ENCODE peak calls at places on chromosome 12, in five cellular contexts. B is IMR-90; E is CD4-positive, alpha-beta T cell; U is foreskin keratinocyte; Q is tibial nerve. V is an unnamed sample.

GRCh38 chr12:70788774-70789173 is 131.8 kb downstream of the PTPRR start:
- DNase-seq in U (no peak), B (no peak), E (no peak), Q (no peak), V (no peak)

GRCh38 chr12:87464565-87464964 is 564.6 kb downstream of the C12orf50 start:
- DNase-seq in U (no peak), E (no peak), B (no peak), Q (no peak), V (no peak)

GRCh38 chr12:131443019-131444000 is 267.6 kb upstream of the SFSWAP start:
- DNase-seq in E (no peak), B (no peak), Q (no peak), U (no peak), V (no peak)

GRCh38 chr12:45483571-45483970 is 245.9 kb upstream of the ARID2 start:
- DNase-seq in E (no peak), B (peak; percentile 3), Q (peak; percentile 52), U (no peak), V (peak; percentile 61)

GRCh38 chr12:80205960-80206359 is 106.6 kb downstream of the OTOGL start:
- DNase-seq in Q (no peak), E (no peak), U (no peak), B (no peak), V (no peak)

GRCh38 chr12:94795520-94795919 is 145.2 kb upstream of the TMCC3 start:
- DNase-seq in U (peak; percentile 72), Q (no peak), E (no peak), B (peak; percentile 53), V (peak; percentile 58)

GRCh38 chr12:39692258-39692853 is 72.8 kb upstream of the ABCD2 start:
- DNase-seq in E (no peak), U (peak; percentile 3), B (no peak), Q (no peak), V (no peak)

GRCh38 chr12:122308811-122309210 is 42.5 kb upstream of the VPS33A start:
- DNase-seq in U (no peak), B (peak; percentile 67), Q (no peak), E (no peak), V (no peak)

GRCh38 chr12:6824962-6825381 is 3.2 kb upstream of the P3H3 start:
- DNase-seq in B (peak; percentile 52), U (peak; percentile 51), E (no peak), Q (no peak), V (no peak)

GRCh38 chr12:31518680-31519227 is 72.2 kb downstream of the DENND5B start:
- DNase-seq in Q (no peak), U (peak; percentile 99), B (peak; percentile 100), E (no peak), V (no peak)

GRCh38 chr12:5556033-5556614 is 124.2 kb downstream of the NTF3 start:
- DNase-seq in Q (no peak), U (peak; percentile 6), E (no peak), B (no peak), V (no peak)

DNA sequence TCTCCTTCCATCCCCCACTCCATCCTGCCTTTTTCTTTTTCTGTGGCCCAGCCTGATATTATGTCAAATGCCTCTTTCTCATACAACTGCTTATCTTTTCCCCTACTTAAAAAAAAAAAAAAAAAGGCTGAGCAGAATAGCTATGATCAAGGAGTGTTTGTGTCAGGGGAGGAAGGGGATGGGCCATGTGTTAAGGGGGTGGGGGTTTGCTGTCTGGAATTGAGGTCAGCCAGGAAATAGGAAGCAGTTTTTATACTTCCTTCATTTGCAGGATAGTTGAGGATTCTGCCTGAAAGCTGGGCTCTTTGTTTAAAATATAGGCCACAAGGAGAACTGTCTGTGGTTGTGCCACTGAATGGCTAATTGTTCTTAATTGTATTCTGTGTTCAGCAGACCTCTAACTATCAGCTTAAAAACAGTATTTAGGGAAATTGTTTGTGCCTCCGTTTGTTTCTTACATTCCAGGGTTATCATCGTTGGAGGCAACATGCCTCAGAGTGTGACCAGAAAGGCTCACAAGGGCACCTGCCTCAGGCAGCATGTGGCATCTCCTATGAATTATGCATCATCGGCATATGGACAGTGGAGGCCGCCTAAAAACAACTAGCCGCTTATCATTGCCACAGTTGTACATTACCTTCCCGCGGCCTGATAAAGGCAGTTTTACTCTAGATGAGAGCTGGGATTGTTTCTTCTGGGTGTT is 95.9 kb downstream of the SRGAP1 start:
- DNase-seq in Q (no peak), E (no peak), B (no peak), U (no peak), V (no peak)
- H3K27ac ChIP-seq in Q (peak overlapping the region; percentile 73), E (no peak overlapping the region), B (no peak overlapping the region), U (no peak overlapping the region), V (no peak overlapping the region)

GRCh38 chr12:14959463-14959862 is 1.9 kb downstream of the ARHGDIB start:
- DNase-seq in Q (no peak), E (no peak), U (no peak), B (no peak), V (no peak)
- H3K27ac ChIP-seq in Q (peak overlapping the region; percentile 52), E (peak overlapping the region; percentile 90), U (no peak overlapping the region), B (no peak overlapping the region), V (peak overlapping the region; percentile 97)

GRCh38 chr12:24424889-24425600 is 475.6 kb upstream of the SOX5 start:
- DNase-seq in U (no peak), E (no peak), B (no peak), Q (no peak), V (no peak)
- H3K27ac ChIP-seq in U (no peak overlapping the region), E (no peak overlapping the region), B (peak overlapping the region; percentile 18), Q (no peak overlapping the region), V (no peak overlapping the region)

DNA sequence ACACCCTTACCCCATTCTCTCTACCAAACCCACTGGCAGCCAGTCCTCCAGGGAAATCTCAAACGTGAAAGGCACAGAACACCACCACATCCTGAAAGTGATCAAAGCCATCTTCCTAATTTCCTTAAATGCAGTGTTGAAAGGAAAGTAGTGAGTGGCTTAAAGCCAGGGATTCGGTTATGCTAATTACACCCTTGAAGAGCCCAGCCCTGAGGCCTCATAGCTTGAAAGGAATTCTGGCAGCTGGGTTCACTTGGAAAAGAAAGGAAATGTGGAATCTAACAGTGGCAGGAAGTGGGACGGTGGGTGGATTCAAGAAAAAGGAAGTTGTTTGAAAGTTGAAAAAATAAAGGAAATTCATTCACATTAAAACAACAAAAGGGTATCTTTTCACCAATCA is 73.0 kb upstream of the FICD start:
- DNase-seq in E (no peak), U (no peak), B (no peak), Q (no peak), V (no peak)
- H3K27ac ChIP-seq in E (no peak overlapping the region), U (no peak overlapping the region), B (no peak overlapping the region), Q (no peak overlapping the region), V (no peak overlapping the region)

DNA sequence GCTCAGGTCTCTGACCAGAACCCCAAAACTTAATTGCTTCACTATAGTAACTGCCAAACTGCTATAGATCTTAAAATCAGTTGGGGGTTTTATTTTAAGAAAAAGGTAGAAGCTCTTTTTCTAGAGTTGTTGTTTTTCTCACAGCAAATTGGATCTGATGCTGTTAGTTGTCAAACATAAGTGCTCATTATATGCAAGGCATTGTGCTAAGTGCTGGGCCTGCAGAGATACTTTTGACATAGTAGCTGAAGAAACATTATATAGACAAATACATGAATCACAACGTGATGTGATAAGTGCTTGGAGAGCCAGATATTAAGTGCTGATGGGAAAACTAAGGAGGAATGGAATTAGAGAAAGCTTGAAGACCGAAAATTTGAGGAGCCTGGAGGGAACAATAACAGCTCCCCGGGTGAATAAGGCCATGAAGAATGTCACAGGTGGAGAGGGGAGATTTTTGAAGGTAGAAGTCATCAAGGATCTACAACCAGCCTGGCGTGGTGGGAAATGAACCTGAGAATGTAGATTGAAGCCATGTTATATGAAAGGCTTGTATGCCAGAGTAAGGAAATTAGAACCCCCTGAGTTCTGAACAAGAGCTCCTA is 126.5 kb downstream of the DYRK2 start:
- DNase-seq in U (peak; percentile 79), Q (no peak), E (no peak), B (peak; percentile 8), V (no peak)
- H3K27ac ChIP-seq in U (no peak overlapping the region), Q (no peak overlapping the region), E (no peak overlapping the region), B (no peak overlapping the region), V (no peak overlapping the region)